ENCODE peak calls at places on chromosomes 2 and 18, in ten cellular contexts. One of them, this sample, is unnamed.

GRCh38 chr2:27356056-27356381 is 545 bp downstream of the GTF3C2 start:
- DNase-seq in RCC 7860: peak; percentile 46
- DNase-seq in mesendoderm: peak; percentile 76
- DNase-seq in T follicular helper cell: peak; percentile 15
- DNase-seq in stimulated activated CD8-positive, alpha-beta memory T cell treated with anti-CD3 and anti-CD28 coated beads, Interleukin-15, amount 100 ng/mL, for 24 hours: no peak
- DNase-seq in naive thymus-derived CD8-positive, alpha-beta T cell: no peak
- DNase-seq in cardiac fibroblast: peak; percentile 64
- DNase-seq in epithelial cell of prostate: no peak
- DNase-seq in endodermal cell: peak; percentile 84
- DNase-seq in HCEC 1CT: peak; percentile 54
- DNase-seq in this sample: peak; percentile 83

GRCh38 chr18:37207343-37207742 is 358.3 kb downstream of the CELF4 start:
- DNase-seq in RCC 7860: no peak
- DNase-seq in stimulated activated CD8-positive, alpha-beta memory T cell treated with anti-CD3 and anti-CD28 coated beads, Interleukin-15, amount 100 ng/mL, for 24 hours: no peak
- DNase-seq in cardiac fibroblast: no peak
- DNase-seq in naive thymus-derived CD8-positive, alpha-beta T cell: no peak
- DNase-seq in epithelial cell of prostate: no peak
- DNase-seq in HCEC 1CT: no peak
- DNase-seq in endodermal cell: no peak
- DNase-seq in mesendoderm: peak; percentile 59
- DNase-seq in T follicular helper cell: no peak
- DNase-seq in this sample: peak; percentile 6

GRCh38 chr2:30234180-30234971 is 3.0 kb downstream of the LBH start:
- DNase-seq in naive thymus-derived CD8-positive, alpha-beta T cell: no peak
- DNase-seq in T follicular helper cell: no peak
- DNase-seq in mesendoderm: peak; percentile 97
- DNase-seq in RCC 7860: peak; percentile 95
- DNase-seq in epithelial cell of prostate: peak; percentile 92
- DNase-seq in stimulated activated CD8-positive, alpha-beta memory T cell treated with anti-CD3 and anti-CD28 coated beads, Interleukin-15, amount 100 ng/mL, for 24 hours: no peak
- DNase-seq in endodermal cell: peak; percentile 65
- DNase-seq in HCEC 1CT: peak; percentile 67
- DNase-seq in cardiac fibroblast: peak; percentile 95
- DNase-seq in this sample: no peak

GRCh38 chr2:187493877-187494568 is 46.0 kb upstream of the CALCRL start:
- DNase-seq in stimulated activated CD8-positive, alpha-beta memory T cell treated with anti-CD3 and anti-CD28 coated beads, Interleukin-15, amount 100 ng/mL, for 24 hours: no peak
- DNase-seq in RCC 7860: no peak
- DNase-seq in HCEC 1CT: no peak
- DNase-seq in mesendoderm: no peak
- DNase-seq in naive thymus-derived CD8-positive, alpha-beta T cell: no peak
- DNase-seq in cardiac fibroblast: no peak
- DNase-seq in T follicular helper cell: no peak
- DNase-seq in epithelial cell of prostate: no peak
- DNase-seq in endodermal cell: no peak
- DNase-seq in this sample: no peak

GRCh38 chr2:51263921-51264320 is 232.0 kb upstream of the NRXN1 start:
- DNase-seq in epithelial cell of prostate: no peak
- DNase-seq in RCC 7860: no peak
- DNase-seq in cardiac fibroblast: no peak
- DNase-seq in T follicular helper cell: no peak
- DNase-seq in naive thymus-derived CD8-positive, alpha-beta T cell: no peak
- DNase-seq in mesendoderm: peak; percentile 41
- DNase-seq in HCEC 1CT: no peak
- DNase-seq in endodermal cell: no peak
- DNase-seq in stimulated activated CD8-positive, alpha-beta memory T cell treated with anti-CD3 and anti-CD28 coated beads, Interleukin-15, amount 100 ng/mL, for 24 hours: no peak
- DNase-seq in this sample: no peak

GRCh38 chr18:61544178-61544577 is 210.9 kb downstream of the CDH20 start:
- DNase-seq in HCEC 1CT: no peak
- DNase-seq in epithelial cell of prostate: no peak
- DNase-seq in naive thymus-derived CD8-positive, alpha-beta T cell: no peak
- DNase-seq in mesendoderm: no peak
- DNase-seq in endodermal cell: no peak
- DNase-seq in stimulated activated CD8-positive, alpha-beta memory T cell treated with anti-CD3 and anti-CD28 coated beads, Interleukin-15, amount 100 ng/mL, for 24 hours: no peak
- DNase-seq in T follicular helper cell: no peak
- DNase-seq in cardiac fibroblast: no peak
- DNase-seq in RCC 7860: no peak
- DNase-seq in this sample: no peak

GRCh38 chr2:239991689-239992314 is 33.3 kb downstream of the NDUFA10 start:
- DNase-seq in epithelial cell of prostate: no peak
- DNase-seq in stimulated activated CD8-positive, alpha-beta memory T cell treated with anti-CD3 and anti-CD28 coated beads, Interleukin-15, amount 100 ng/mL, for 24 hours: no peak
- DNase-seq in cardiac fibroblast: peak; percentile 78
- DNase-seq in T follicular helper cell: no peak
- DNase-seq in mesendoderm: peak; percentile 60
- DNase-seq in naive thymus-derived CD8-positive, alpha-beta T cell: no peak
- DNase-seq in endodermal cell: no peak
- DNase-seq in RCC 7860: peak; percentile 40
- DNase-seq in HCEC 1CT: peak; percentile 54
- DNase-seq in this sample: peak; percentile 60

GRCh38 chr2:43157506-43158232 is 68.7 kb downstream of the ZFP36L2 start:
- DNase-seq in endodermal cell: no peak
- DNase-seq in epithelial cell of prostate: peak; percentile 56
- DNase-seq in stimulated activated CD8-positive, alpha-beta memory T cell treated with anti-CD3 and anti-CD28 coated beads, Interleukin-15, amount 100 ng/mL, for 24 hours: no peak
- DNase-seq in RCC 7860: no peak
- DNase-seq in HCEC 1CT: peak; percentile 8
- DNase-seq in T follicular helper cell: no peak
- DNase-seq in mesendoderm: no peak
- DNase-seq in naive thymus-derived CD8-positive, alpha-beta T cell: no peak
- DNase-seq in cardiac fibroblast: peak; percentile 23
- DNase-seq in this sample: no peak

GRCh38 chr2:46296216-46296839 is 879 bp upstream of the EPAS1 start:
- DNase-seq in mesendoderm: peak; percentile 42
- DNase-seq in epithelial cell of prostate: no peak
- DNase-seq in T follicular helper cell: no peak
- DNase-seq in endodermal cell: peak; percentile 81
- DNase-seq in HCEC 1CT: no peak
- DNase-seq in cardiac fibroblast: no peak
- DNase-seq in naive thymus-derived CD8-positive, alpha-beta T cell: no peak
- DNase-seq in stimulated activated CD8-positive, alpha-beta memory T cell treated with anti-CD3 and anti-CD28 coated beads, Interleukin-15, amount 100 ng/mL, for 24 hours: no peak
- DNase-seq in RCC 7860: no peak
- DNase-seq in this sample: no peak

GRCh38 chr2:19675856-19676460 is 225.8 kb downstream of the TTC32 start:
- DNase-seq in HCEC 1CT: peak; percentile 54
- DNase-seq in naive thymus-derived CD8-positive, alpha-beta T cell: no peak
- DNase-seq in endodermal cell: no peak
- DNase-seq in mesendoderm: no peak
- DNase-seq in stimulated activated CD8-positive, alpha-beta memory T cell treated with anti-CD3 and anti-CD28 coated beads, Interleukin-15, amount 100 ng/mL, for 24 hours: no peak
- DNase-seq in RCC 7860: no peak
- DNase-seq in cardiac fibroblast: peak; percentile 23
- DNase-seq in epithelial cell of prostate: no peak
- DNase-seq in T follicular helper cell: no peak
- DNase-seq in this sample: no peak

GRCh38 chr2:26770986-26771586 is 7.0 kb downstream of the SLC35F6 start:
- DNase-seq in cardiac fibroblast: peak; percentile 89
- DNase-seq in T follicular helper cell: no peak
- DNase-seq in stimulated activated CD8-positive, alpha-beta memory T cell treated with anti-CD3 and anti-CD28 coated beads, Interleukin-15, amount 100 ng/mL, for 24 hours: no peak
- DNase-seq in RCC 7860: peak; percentile 79
- DNase-seq in mesendoderm: no peak
- DNase-seq in naive thymus-derived CD8-positive, alpha-beta T cell: peak; percentile 27
- DNase-seq in endodermal cell: no peak
- DNase-seq in HCEC 1CT: peak; percentile 68
- DNase-seq in epithelial cell of prostate: peak; percentile 64
- DNase-seq in this sample: peak; percentile 53

GRCh38 chr2:216283038-216283900 is 89.0 kb downstream of the MARCHF4 start:
- DNase-seq in HCEC 1CT: no peak
- DNase-seq in stimulated activated CD8-positive, alpha-beta memory T cell treated with anti-CD3 and anti-CD28 coated beads, Interleukin-15, amount 100 ng/mL, for 24 hours: no peak
- DNase-seq in T follicular helper cell: no peak
- DNase-seq in endodermal cell: peak; percentile 98
- DNase-seq in RCC 7860: no peak
- DNase-seq in naive thymus-derived CD8-positive, alpha-beta T cell: no peak
- DNase-seq in cardiac fibroblast: no peak
- DNase-seq in epithelial cell of prostate: no peak
- DNase-seq in mesendoderm: peak; percentile 87
- DNase-seq in this sample: peak; percentile 57

GRCh38 chr18:75161629-75162028 is 47.3 kb downstream of the PTGR3 start:
- DNase-seq in epithelial cell of prostate: no peak
- DNase-seq in T follicular helper cell: no peak
- DNase-seq in stimulated activated CD8-positive, alpha-beta memory T cell treated with anti-CD3 and anti-CD28 coated beads, Interleukin-15, amount 100 ng/mL, for 24 hours: no peak
- DNase-seq in mesendoderm: peak; percentile 13
- DNase-seq in naive thymus-derived CD8-positive, alpha-beta T cell: peak; percentile 16
- DNase-seq in cardiac fibroblast: peak; percentile 5
- DNase-seq in HCEC 1CT: no peak
- DNase-seq in RCC 7860: peak; percentile 42
- DNase-seq in endodermal cell: peak; percentile 51
- DNase-seq in this sample: peak; percentile 15

GRCh38 chr2:173354601-173355131 is at the start of gene CDCA7:
- DNase-seq in endodermal cell: peak; percentile 94
- DNase-seq in cardiac fibroblast: peak; percentile 42
- DNase-seq in T follicular helper cell: no peak
- DNase-seq in mesendoderm: peak; percentile 89
- DNase-seq in HCEC 1CT: peak; percentile 66
- DNase-seq in RCC 7860: peak; percentile 51
- DNase-seq in naive thymus-derived CD8-positive, alpha-beta T cell: no peak
- DNase-seq in epithelial cell of prostate: no peak
- DNase-seq in stimulated activated CD8-positive, alpha-beta memory T cell treated with anti-CD3 and anti-CD28 coated beads, Interleukin-15, amount 100 ng/mL, for 24 hours: peak; percentile 37
- DNase-seq in this sample: peak; percentile 82

GRCh38 chr2:26590960-26591618 is 50.1 kb downstream of the CIB4 start:
- DNase-seq in T follicular helper cell: no peak
- DNase-seq in epithelial cell of prostate: no peak
- DNase-seq in stimulated activated CD8-positive, alpha-beta memory T cell treated with anti-CD3 and anti-CD28 coated beads, Interleukin-15, amount 100 ng/mL, for 24 hours: no peak
- DNase-seq in naive thymus-derived CD8-positive, alpha-beta T cell: no peak
- DNase-seq in RCC 7860: no peak
- DNase-seq in HCEC 1CT: no peak
- DNase-seq in mesendoderm: no peak
- DNase-seq in cardiac fibroblast: no peak
- DNase-seq in endodermal cell: no peak
- DNase-seq in this sample: no peak

GRCh38 chr2:240603081-240603835 is 16.7 kb downstream of the CAPN10 start:
- DNase-seq in T follicular helper cell: no peak
- DNase-seq in cardiac fibroblast: no peak
- DNase-seq in stimulated activated CD8-positive, alpha-beta memory T cell treated with anti-CD3 and anti-CD28 coated beads, Interleukin-15, amount 100 ng/mL, for 24 hours: no peak
- DNase-seq in epithelial cell of prostate: no peak
- DNase-seq in naive thymus-derived CD8-positive, alpha-beta T cell: no peak
- DNase-seq in RCC 7860: no peak
- DNase-seq in HCEC 1CT: no peak
- DNase-seq in endodermal cell: no peak
- DNase-seq in mesendoderm: no peak
- DNase-seq in this sample: no peak

GRCh38 chr18:77668219-77668618 is 418.6 kb downstream of the GALR1 start:
- DNase-seq in T follicular helper cell: no peak
- DNase-seq in stimulated activated CD8-positive, alpha-beta memory T cell treated with anti-CD3 and anti-CD28 coated beads, Interleukin-15, amount 100 ng/mL, for 24 hours: no peak
- DNase-seq in RCC 7860: no peak
- DNase-seq in HCEC 1CT: no peak
- DNase-seq in cardiac fibroblast: no peak
- DNase-seq in naive thymus-derived CD8-positive, alpha-beta T cell: no peak
- DNase-seq in endodermal cell: no peak
- DNase-seq in epithelial cell of prostate: no peak
- DNase-seq in mesendoderm: no peak
- DNase-seq in this sample: no peak

GRCh38 chr18:48408111-48408726 is 964 bp downstream of the ZBTB7C start:
- DNase-seq in endodermal cell: peak; percentile 67
- DNase-seq in HCEC 1CT: no peak
- DNase-seq in T follicular helper cell: no peak
- DNase-seq in RCC 7860: no peak
- DNase-seq in naive thymus-derived CD8-positive, alpha-beta T cell: no peak
- DNase-seq in stimulated activated CD8-positive, alpha-beta memory T cell treated with anti-CD3 and anti-CD28 coated beads, Interleukin-15, amount 100 ng/mL, for 24 hours: no peak
- DNase-seq in epithelial cell of prostate: no peak
- DNase-seq in mesendoderm: peak; percentile 26
- DNase-seq in cardiac fibroblast: no peak
- DNase-seq in this sample: no peak